ENCODE peak calls at places on chromosomes 13 and 19, in eight cellular contexts. I is NCI-H2107; Z is HS-27A; R is GM23248; Y is stimulated activated CD4-positive, alpha-beta T cell treated with anti-CD3 and anti-CD28 coated beads, Interleukin-2, amount 100 ng/mL, for 48 hours; X is EH; Q is endothelial cell; N is IMR-90. J is an unnamed sample.

GRCh38 chr13:31595568-31595967 is 143.8 kb upstream of the RXFP2 start:
- DNase-seq in I (no peak), Z (no peak), R (peak; percentile 74), Y (no peak), X (no peak), Q (no peak), N (no peak), J (no peak)

GRCh38 chr13:113742000-113742441 is 17.0 kb upstream of the TMEM255B start:
- DNase-seq in I (peak; percentile 23), Z (no peak), R (peak; percentile 84), Y (no peak), X (peak; percentile 69), Q (peak; percentile 37), N (peak; percentile 50), J (no peak)

GRCh38 chr13:49464621-49465325 is 20.7 kb downstream of the SETDB2 start:
- DNase-seq in I (no peak), Z (no peak), R (no peak), Y (no peak), X (peak; percentile 49), Q (no peak), N (peak; percentile 47), J (no peak)

GRCh38 chr13:34435338-34435737 is 506.7 kb upstream of the NBEA start:
- DNase-seq in I (no peak), Z (no peak), R (peak; percentile 63), Y (no peak), X (peak; percentile 84), Q (no peak), N (no peak), J (no peak)

GRCh38 chr19:6068711-6069110 is 41.6 kb downstream of the RFX2 start:
- DNase-seq in I (no peak), Z (no peak), R (no peak), Y (no peak), X (no peak), Q (no peak), N (no peak), J (no peak)

GRCh38 chr13:90447735-90448103 is 899.8 kb upstream of the MIR17HG start:
- DNase-seq in I (no peak), Z (peak; percentile 51), R (peak; percentile 76), Y (no peak), X (peak; percentile 79), Q (no peak), N (peak; percentile 63), J (peak; percentile 88)

GRCh38 chr19:49502866-49503581 is 6.8 kb downstream of the RPS11 start:
- DNase-seq in I (peak; percentile 84), Z (no peak), R (peak; percentile 83), Y (no peak), X (peak; percentile 80), Q (peak; percentile 35), N (peak; percentile 81), J (no peak)

GRCh38 chr13:23510979-23511735 is 59.1 kb upstream of the TNFRSF19 start:
- DNase-seq in I (no peak), Z (no peak), R (peak; percentile 49), Y (no peak), X (peak; percentile 64), Q (peak; percentile 9), N (peak; percentile 75), J (peak; percentile 46)

GRCh38 chr13:46106839-46107371 is 2.1 kb upstream of the CPB2 start:
- DNase-seq in I (no peak), Z (no peak), R (no peak), Y (no peak), X (no peak), Q (no peak), N (no peak), J (no peak)

GRCh38 chr19:48681127-48681470 is 8.3 kb upstream of the NTN5 start:
- DNase-seq in I (peak; percentile 75), Z (peak; percentile 77), R (peak; percentile 25), Y (no peak), X (peak; percentile 40), Q (no peak), N (peak; percentile 93), J (peak; percentile 84)

GRCh38 chr13:74243637-74244526 is 109.7 kb upstream of the KLF12 start:
- DNase-seq in I (no peak), Z (peak; percentile 73), R (peak; percentile 89), Y (no peak), X (peak; percentile 93), Q (no peak), N (peak; percentile 76), J (peak; percentile 49)

GRCh38 chr19:49862411-49863253 is 4.7 kb downstream of the PNKP start:
- DNase-seq in I (no peak), Z (no peak), R (no peak), Y (no peak), X (no peak), Q (peak; percentile 60), N (no peak), J (no peak)

GRCh38 chr13:64591981-64592380 is 2638.2 kb downstream of the PCDH9 start:
- DNase-seq in I (no peak), Z (no peak), R (peak; percentile 44), Y (no peak), X (peak; percentile 51), Q (no peak), N (peak; percentile 61), J (peak; percentile 37)

GRCh38 chr19:31037311-31037710 is 311.9 kb downstream of the TSHZ3 start:
- DNase-seq in I (no peak), Z (no peak), R (no peak), Y (no peak), X (no peak), Q (no peak), N (no peak), J (no peak)

GRCh38 chr13:102962430-102962829 is 103.8 kb downstream of the SLC10A2 start:
- DNase-seq in I (no peak), Z (no peak), R (no peak), Y (no peak), X (no peak), Q (no peak), N (no peak), J (no peak)

GRCh38 chr19:57031156-57031555 is 88.6 kb upstream of the USP29 start:
- DNase-seq in I (no peak), Z (no peak), R (no peak), Y (no peak), X (no peak), Q (no peak), N (no peak), J (no peak)

GRCh38 chr13:95697052-95697680 is 20.2 kb downstream of the DNAJC3 start:
- DNase-seq in I (no peak), Z (no peak), R (no peak), Y (no peak), X (no peak), Q (no peak), N (no peak), J (no peak)

GRCh38 chr19:10535613-10536012 is 8.1 kb upstream of the ATG4D start:
- DNase-seq in I (no peak), Z (no peak), R (no peak), Y (no peak), X (peak; percentile 29), Q (no peak), N (peak; percentile 36), J (no peak)

GRCh38 chr19:27676877-27677276 is 1536.1 kb downstream of the UQCRFS1 start:
- DNase-seq in I (no peak), Z (no peak), R (no peak), Y (no peak), X (no peak), Q (no peak), N (no peak), J (no peak)

GRCh38 chr19:35268546-35269424 is at the start of gene USF2:
- DNase-seq in I (peak; percentile 52), Z (peak; percentile 35), R (peak; percentile 84), Y (peak; percentile 36), X (peak; percentile 79), Q (peak; percentile 64), N (peak; percentile 61), J (no peak)

GRCh38 chr13:114089751-114090400 is 42.5 kb downstream of the RASA3 start:
- DNase-seq in I (no peak), Z (no peak), R (no peak), Y (no peak), X (no peak), Q (no peak), N (no peak), J (no peak)

GRCh38 chr13:110068176-110068473 is 238.8 kb downstream of the COL4A1 start:
- DNase-seq in I (no peak), Z (no peak), R (no peak), Y (no peak), X (no peak), Q (no peak), N (no peak), J (no peak)

GRCh38 chr13:101474419-101474957 is 22.0 kb downstream of the ITGBL1 start:
- DNase-seq in I (no peak), Z (no peak), R (peak; percentile 69), Y (no peak), X (peak; percentile 95), Q (peak; percentile 44), N (peak; percentile 91), J (no peak)

GRCh38 chr13:28626266-28626665 is 32.7 kb upstream of the POMP start:
- DNase-seq in I (no peak), Z (no peak), R (no peak), Y (no peak), X (no peak), Q (no peak), N (no peak), J (no peak)

GRCh38 chr19:38389957-38390924 is 1.7 kb downstream of the SPRED3 start:
- DNase-seq in I (no peak), Z (no peak), R (no peak), Y (no peak), X (no peak), Q (peak; percentile 22), N (no peak), J (no peak)

GRCh38 chr19:46601318-46602224 is at the start of gene CALM3:
- DNase-seq in I (no peak), Z (no peak), R (no peak), Y (no peak), X (no peak), Q (no peak), N (no peak), J (no peak)

GRCh38 chr19:34365463-34366401 is 736 bp downstream of the GPI start:
- DNase-seq in I (peak; percentile 10), Z (no peak), R (peak; percentile 72), Y (no peak), X (peak; percentile 51), Q (peak; percentile 26), N (peak; percentile 32), J (no peak)

GRCh38 chr13:21528616-21529015 is 69.5 kb upstream of the ZDHHC20 start:
- DNase-seq in I (no peak), Z (peak; percentile 50), R (peak; percentile 48), Y (no peak), X (peak; percentile 94), Q (no peak), N (peak; percentile 63), J (peak; percentile 73)

GRCh38 chr13:29681859-29682258 is 86.4 kb upstream of the SLC7A1 start:
- DNase-seq in I (no peak), Z (no peak), R (no peak), Y (no peak), X (no peak), Q (no peak), N (no peak), J (no peak)

GRCh38 chr19:2064788-2065524 is 13.9 kb upstream of the MKNK2 start:
- DNase-seq in I (no peak), Z (no peak), R (peak; percentile 59), Y (no peak), X (peak; percentile 41), Q (no peak), N (no peak), J (no peak)

J was measured in non-pigmented ciliary epithelial cell.